ENCODE peak calls at places on chromosome 16, in ten cellular contexts. J is SK-N-SH, G is endothelial cell, Q is astrocyte, W is neural progenitor cell, F is lower leg skin, B is transverse colon, Z is brain microvascular endothelial cell, P is body of pancreas, D is GM13977. H is an unnamed sample.

GRCh38 chr16:31134091-31134571 is 1.4 kb downstream of the PRSS8 start:
- DNase-seq in J (no peak), G (no peak), Q (peak), W (no peak), F (no peak), B (no peak), Z (no peak), P (peak), D (no peak), H (no peak)

GRCh38 chr16:25707982-25708583 is 16.3 kb downstream of the HS3ST4 start:
- DNase-seq in J (peak), G (peak), Q (no peak), W (peak), F (no peak), B (peak), Z (no peak), P (peak), D (peak), H (no peak)

GRCh38 chr16:66692341-66692740 is 4.2 kb downstream of the CMTM4 start:
- DNase-seq in J (no peak), G (no peak), Q (no peak), W (no peak), F (no peak), B (no peak), Z (no peak), P (no peak), D (no peak), H (no peak)

GRCh38 chr16:87161822-87162676 is 155.1 kb downstream of the C16orf95 start:
- DNase-seq in J (no peak), G (no peak), Q (no peak), W (no peak), F (no peak), B (no peak), Z (no peak), P (no peak), D (no peak), H (no peak)

GRCh38 chr16:70713342-70713741 is 27.5 kb upstream of the MTSS2 start:
- DNase-seq in J (no peak), G (no peak), Q (no peak), W (no peak), F (no peak), B (no peak), Z (no peak), P (no peak), D (no peak), H (no peak)

GRCh38 chr16:48574766-48575165 is 35.2 kb downstream of the N4BP1 start:
- DNase-seq in J (no peak), G (no peak), Q (no peak), W (no peak), F (no peak), B (no peak), Z (no peak), P (no peak), D (no peak), H (no peak)

GRCh38 chr16:88681709-88682451 is 4.4 kb downstream of the SNAI3 start:
- DNase-seq in J (peak), G (no peak), Q (no peak), W (no peak), F (peak), B (peak), Z (no peak), P (no peak), D (peak), H (no peak)

GRCh38 chr16:63613701-63614100 is 1508.2 kb downstream of the CDH11 start:
- DNase-seq in J (no peak), G (no peak), Q (peak), W (no peak), F (no peak), B (no peak), Z (peak), P (no peak), D (peak), H (no peak)

GRCh38 chr16:79535130-79535529 is 65.4 kb downstream of the MAF start:
- DNase-seq in J (no peak), G (no peak), Q (no peak), W (no peak), F (no peak), B (no peak), Z (no peak), P (no peak), D (no peak), H (no peak)

GRCh38 chr16:88939814-88940195 is 37.2 kb downstream of the CBFA2T3 start:
- DNase-seq in J (no peak), G (no peak), Q (no peak), W (no peak), F (no peak), B (no peak), Z (no peak), P (peak), D (peak), H (no peak)

GRCh38 chr16:17555176-17555575 is 84.4 kb upstream of the XYLT1 start:
- DNase-seq in J (no peak), G (no peak), Q (peak), W (no peak), F (peak), B (no peak), Z (peak), P (no peak), D (no peak), H (peak)

GRCh38 chr16:88924834-88925539 is 52.0 kb downstream of the CBFA2T3 start:
- DNase-seq in J (peak), G (peak), Q (peak), W (peak), F (no peak), B (no peak), Z (peak), P (peak), D (peak), H (peak)

GRCh38 chr16:67647681-67648080 is 2.7 kb downstream of the CARMIL2 start:
- DNase-seq in J (no peak), G (no peak), Q (no peak), W (no peak), F (no peak), B (no peak), Z (no peak), P (no peak), D (no peak), H (no peak)

GRCh38 chr16:80931985-80932720 is 74.5 kb downstream of the CMC2 start:
- DNase-seq in J (peak), G (peak), Q (peak), W (peak), F (peak), B (peak), Z (peak), P (peak), D (peak), H (peak)

GRCh38 chr16:3458278-3458851 is 14.9 kb downstream of the NAA60 start:
- DNase-seq in J (no peak), G (peak), Q (peak), W (peak), F (peak), B (peak), Z (no peak), P (no peak), D (no peak), H (peak)

GRCh38 chr16:66862023-66862520 is 17.9 kb downstream of the CA7 start:
- DNase-seq in J (no peak), G (no peak), Q (no peak), W (no peak), F (no peak), B (no peak), Z (no peak), P (no peak), D (no peak), H (no peak)

GRCh38 chr16:25210758-25211157 is 6.0 kb upstream of the AQP8 start:
- DNase-seq in J (no peak), G (no peak), Q (peak), W (no peak), F (no peak), B (no peak), Z (peak), P (no peak), D (no peak), H (peak)

GRCh38 chr16:67562918-67563707 is 787 bp downstream of the CTCF start:
- DNase-seq in J (peak), G (peak), Q (peak), W (peak), F (peak), B (peak), Z (peak), P (peak), D (peak), H (peak)

GRCh38 chr16:55136356-55136755 is 187.6 kb upstream of the IRX6 start:
- DNase-seq in J (no peak), G (no peak), Q (no peak), W (no peak), F (no peak), B (no peak), Z (no peak), P (no peak), D (no peak), H (no peak)

GRCh38 chr16:56912746-56913703 is 18.9 kb upstream of the HERPUD1 start:
- DNase-seq in J (no peak), G (no peak), Q (peak), W (no peak), F (no peak), B (peak), Z (peak), P (no peak), D (no peak), H (peak)

GRCh38 chr16:66454751-66455150 is 27.7 kb downstream of the BEAN1 start:
- DNase-seq in J (no peak), G (no peak), Q (no peak), W (no peak), F (peak), B (no peak), Z (no peak), P (no peak), D (no peak), H (no peak)

GRCh38 chr16:6016530-6017184 is 919.1 kb upstream of the EEF2KMT start:
- DNase-seq in J (peak), G (peak), Q (peak), W (peak), F (no peak), B (no peak), Z (peak), P (no peak), D (no peak), H (peak)

GRCh38 chr16:15532825-15533224 is 98.4 kb downstream of the BMERB1 start:
- DNase-seq in J (no peak), G (no peak), Q (no peak), W (no peak), F (no peak), B (no peak), Z (no peak), P (no peak), D (no peak), H (no peak)

GRCh38 chr16:17998550-17998949 is 338.0 kb downstream of the NPIPA8 start:
- DNase-seq in J (no peak), G (no peak), Q (no peak), W (no peak), F (no peak), B (no peak), Z (no peak), P (no peak), D (no peak), H (no peak)

GRCh38 chr16:50025544-50025931 is 513 bp downstream of the CNEP1R1 start:
- DNase-seq in J (no peak), G (peak), Q (peak), W (no peak), F (no peak), B (peak), Z (no peak), P (peak), D (peak), H (peak)

GRCh38 chr16:31414706-31415105 is 13.5 kb downstream of the COX6A2 start:
- DNase-seq in J (no peak), G (no peak), Q (no peak), W (no peak), F (no peak), B (peak), Z (no peak), P (no peak), D (no peak), H (no peak)

GRCh38 chr16:56041556-56042140 is 149.6 kb upstream of the GNAO1 start:
- DNase-seq in J (peak), G (peak), Q (no peak), W (peak), F (no peak), B (peak), Z (no peak), P (peak), D (peak), H (no peak)

GRCh38 chr16:57627184-57627871 is 1.1 kb upstream of the ADGRG1 start:
- DNase-seq in J (peak), G (peak), Q (peak), W (peak), F (no peak), B (no peak), Z (peak), P (no peak), D (no peak), H (peak)

GRCh38 chr16:86680661-86681439 is 102.5 kb downstream of the FOXL1 start:
- DNase-seq in J (no peak), G (no peak), Q (peak), W (no peak), F (peak), B (no peak), Z (peak), P (no peak), D (no peak), H (no peak)

GRCh38 chr16:88782454-88783390 is 2.3 kb downstream of the PIEZO1 start:
- DNase-seq in J (no peak), G (no peak), Q (peak), W (no peak), F (no peak), B (no peak), Z (peak), P (no peak), D (no peak), H (peak)

GRCh38 chr16:30697264-30698138 is 1.5 kb upstream of the SRCAP start:
- DNase-seq in J (peak), G (no peak), Q (peak), W (no peak), F (no peak), B (no peak), Z (no peak), P (no peak), D (peak), H (no peak)

GRCh38 chr16:9122342-9122741 is 30.9 kb downstream of the HAPSTR1 start:
- DNase-seq in J (no peak), G (no peak), Q (no peak), W (no peak), F (peak), B (no peak), Z (no peak), P (no peak), D (no peak), H (no peak)

GRCh38 chr16:76676356-76676755 is 399.2 kb downstream of the CNTNAP4 start:
- DNase-seq in J (no peak), G (no peak), Q (no peak), W (no peak), F (no peak), B (no peak), Z (no peak), P (peak), D (no peak), H (no peak)

GRCh38 chr16:638034-638543 is 2.0 kb upstream of the METTL26 start:
- DNase-seq in J (no peak), G (no peak), Q (no peak), W (no peak), F (no peak), B (no peak), Z (no peak), P (peak), D (no peak), H (no peak)

GRCh38 chr16:12559714-12560113 is 244.0 kb downstream of the CPPED1 start:
- DNase-seq in J (no peak), G (no peak), Q (no peak), W (no peak), F (no peak), B (no peak), Z (no peak), P (no peak), D (no peak), H (peak)

GRCh38 chr16:12557808-12558207 is 245.9 kb downstream of the CPPED1 start:
- DNase-seq in J (no peak), G (no peak), Q (no peak), W (peak), F (no peak), B (no peak), Z (no peak), P (no peak), D (no peak), H (no peak)

GRCh38 chr16:12553191-12553590 is 250.5 kb downstream of the CPPED1 start:
- DNase-seq in J (no peak), G (no peak), Q (no peak), W (no peak), F (no peak), B (no peak), Z (no peak), P (no peak), D (no peak), H (no peak)

GRCh38 chr16:12558641-12559040 is 245.0 kb downstream of the CPPED1 start:
- DNase-seq in J (no peak), G (no peak), Q (no peak), W (no peak), F (no peak), B (no peak), Z (no peak), P (no peak), D (no peak), H (no peak)
- TF ChIP-seq CTCF in J (no peak), G (no peak), Q (no peak), W (no peak), F (no peak), B (no peak), Z (no peak), P (no peak), D (no peak), H (no peak)

DNA sequence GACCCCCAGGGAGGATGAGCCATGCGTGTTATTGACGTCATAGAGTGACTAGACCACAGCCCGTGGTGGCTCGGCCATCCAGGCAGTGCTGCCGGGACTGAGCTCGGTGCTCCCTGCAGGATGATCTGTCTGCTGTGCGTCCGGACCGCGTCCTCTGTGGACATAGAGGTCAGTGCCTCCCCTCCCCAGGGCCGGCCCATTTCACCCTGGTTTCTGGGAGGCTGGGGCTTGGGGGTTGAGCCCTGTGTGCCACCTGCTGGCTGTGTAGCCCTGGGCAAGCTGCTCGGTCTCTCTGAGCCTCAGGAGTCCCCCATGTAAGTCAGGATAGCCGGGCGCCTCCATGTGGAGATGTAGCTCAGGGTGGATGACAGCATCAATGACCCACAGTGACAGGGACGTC is 8.3 kb downstream of the TSC2 start:
- DNase-seq in J (no peak), G (no peak), Q (no peak), W (no peak), F (no peak), B (no peak), Z (peak), P (no peak), D (no peak), H (no peak)
- TF ChIP-seq CTCF in J (peak), G (no peak), Q (no peak), W (no peak), F (no peak), B (no peak), Z (peak), P (no peak), D (peak), H (peak)

GRCh38 chr16:73840710-73841109 is 455.9 kb upstream of the PSMD7 start:
- DNase-seq in J (no peak), G (no peak), Q (no peak), W (no peak), F (no peak), B (no peak), Z (no peak), P (no peak), D (no peak), H (no peak)

GRCh38 chr16:73848993-73849392 is 447.6 kb upstream of the PSMD7 start:
- DNase-seq in J (no peak), G (no peak), Q (no peak), W (no peak), F (no peak), B (peak), Z (no peak), P (no peak), D (no peak), H (no peak)

GRCh38 chr16:73847090-73847489 is 449.5 kb upstream of the PSMD7 start:
- DNase-seq in J (no peak), G (no peak), Q (no peak), W (peak), F (no peak), B (no peak), Z (no peak), P (no peak), D (no peak), H (no peak)

GRCh38 chr16:73846292-73846849 is 450.2 kb upstream of the PSMD7 start:
- DNase-seq in J (peak), G (no peak), Q (no peak), W (peak), F (no peak), B (no peak), Z (peak), P (no peak), D (no peak), H (no peak)
- TF ChIP-seq CTCF in J (no peak), G (no peak), Q (no peak), W (peak), F (no peak), B (no peak), Z (peak), P (no peak), D (no peak), H (no peak)

DNA sequence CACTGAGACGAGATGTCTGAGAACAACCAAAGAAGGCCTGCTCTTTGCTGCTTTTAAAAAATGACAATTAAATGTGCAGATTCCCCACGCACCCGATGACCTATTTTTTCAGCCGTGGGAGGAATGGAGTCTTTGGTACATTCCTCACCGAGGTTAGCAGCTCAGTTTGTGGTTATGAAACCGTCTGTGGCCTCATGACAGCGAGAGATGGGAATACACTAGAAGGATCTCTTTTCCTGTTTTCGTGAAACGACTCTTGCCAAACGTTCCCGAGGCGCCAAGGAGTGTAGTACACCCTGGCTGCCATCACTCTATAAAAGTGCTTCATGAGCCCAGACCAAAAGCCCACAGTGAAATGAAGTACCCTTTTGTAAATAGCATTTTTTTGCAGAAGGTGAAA is 87.8 kb downstream of the CRISPLD2 start:
- DNase-seq in J (no peak), G (no peak), Q (peak), W (no peak), F (no peak), B (peak), Z (peak), P (peak), D (no peak), H (no peak)
- TF ChIP-seq CTCF in J (no peak), G (no peak), Q (no peak), W (no peak), F (no peak), B (no peak), Z (peak), P (no peak), D (no peak), H (peak)

GRCh38 chr16:27445502-27446175 is 43.7 kb downstream of the IL21R start:
- DNase-seq in J (no peak), G (no peak), Q (no peak), W (no peak), F (no peak), B (no peak), Z (no peak), P (no peak), D (no peak), H (no peak)
- TF ChIP-seq CTCF in J (no peak), G (no peak), Q (no peak), W (no peak), F (no peak), B (no peak), Z (peak), P (no peak), D (peak), H (peak)

H was measured in HFFc6.